ENCODE peak calls at places on chromosome 5, in eight cellular contexts. M is uterus, A is ovary, H is lower lobe of right lung, D is astrocyte of the spinal cord, F is body of pancreas, R is tibial nerve, C is Peyer's patch. Y is an unnamed sample.

GRCh38 chr5:99191181-99191775 is 262.5 kb upstream of the CHD1 start:
- DNase-seq in M (no peak), A (no peak), H (no peak), D (peak), F (no peak), R (no peak), C (no peak), Y (no peak)

GRCh38 chr5:141359790-141360426 is at the start of gene PCDHGB2:
- DNase-seq in M (no peak), A (no peak), H (no peak), D (peak), F (no peak), R (no peak), C (no peak), Y (no peak)

GRCh38 chr5:143182901-143183820 is 220.3 kb downstream of the NR3C1 start:
- DNase-seq in M (no peak), A (peak), H (no peak), D (no peak), F (no peak), R (peak), C (no peak), Y (no peak)

GRCh38 chr5:64333891-64334290 is 168.2 kb downstream of the RNF180 start:
- DNase-seq in M (no peak), A (no peak), H (no peak), D (no peak), F (no peak), R (no peak), C (no peak), Y (no peak)

GRCh38 chr5:165130656-165131055 is 1625.2 kb downstream of the MAT2B start:
- DNase-seq in M (no peak), A (no peak), H (no peak), D (peak), F (no peak), R (no peak), C (no peak), Y (no peak)

GRCh38 chr5:177105546-177106476 is 19.1 kb downstream of the FGFR4 start:
- DNase-seq in M (no peak), A (no peak), H (no peak), D (no peak), F (no peak), R (no peak), C (no peak), Y (no peak)

GRCh38 chr5:62376064-62376463 is 27.6 kb downstream of the DIMT1 start:
- DNase-seq in M (no peak), A (no peak), H (no peak), D (no peak), F (no peak), R (no peak), C (no peak), Y (no peak)

GRCh38 chr5:177489119-177489716 is 8.2 kb downstream of the PDLIM7 start:
- DNase-seq in M (no peak), A (no peak), H (no peak), D (no peak), F (no peak), R (no peak), C (no peak), Y (no peak)

GRCh38 chr5:58502032-58502431 is 10.8 kb downstream of the GAPT start:
- DNase-seq in M (no peak), A (no peak), H (no peak), D (no peak), F (no peak), R (no peak), C (no peak), Y (no peak)

GRCh38 chr5:174335682-174336364 is 290.3 kb downstream of the NSG2 start:
- DNase-seq in M (no peak), A (no peak), H (no peak), D (no peak), F (no peak), R (no peak), C (no peak), Y (no peak)

GRCh38 chr5:180313677-180314076 is 21.8 kb upstream of the MAPK9 start:
- DNase-seq in M (no peak), A (no peak), H (peak), D (no peak), F (peak), R (no peak), C (peak), Y (peak)

GRCh38 chr5:980941-981340 is 27.7 kb upstream of the NKD2 start:
- DNase-seq in M (peak), A (no peak), H (no peak), D (no peak), F (no peak), R (no peak), C (no peak), Y (peak)

GRCh38 chr5:64210866-64211265 is 45.2 kb downstream of the RNF180 start:
- DNase-seq in M (no peak), A (no peak), H (no peak), D (peak), F (no peak), R (no peak), C (no peak), Y (no peak)

GRCh38 chr5:131981516-131981915 is 29.9 kb downstream of the ACSL6 start:
- DNase-seq in M (no peak), A (no peak), H (no peak), D (no peak), F (no peak), R (no peak), C (no peak), Y (no peak)

GRCh38 chr5:103587185-103587748 is 24.7 kb upstream of the NUDT12 start:
- DNase-seq in M (no peak), A (no peak), H (no peak), D (peak), F (no peak), R (no peak), C (no peak), Y (no peak)

GRCh38 chr5:116467444-116467843 is 107.2 kb downstream of the SEMA6A start:
- DNase-seq in M (no peak), A (no peak), H (no peak), D (no peak), F (no peak), R (no peak), C (no peak), Y (no peak)

GRCh38 chr5:9604416-9604815 is 25.7 kb downstream of the TAS2R1 start:
- DNase-seq in M (no peak), A (no peak), H (no peak), D (no peak), F (no peak), R (no peak), C (no peak), Y (no peak)

GRCh38 chr5:174320051-174320450 is 274.5 kb downstream of the NSG2 start:
- DNase-seq in M (no peak), A (no peak), H (no peak), D (no peak), F (no peak), R (no peak), C (no peak), Y (no peak)

GRCh38 chr5:169688106-169688505 is 51.0 kb downstream of the DOCK2 start:
- DNase-seq in M (no peak), A (no peak), H (no peak), D (no peak), F (no peak), R (no peak), C (no peak), Y (no peak)

GRCh38 chr5:167688731-167689130 is 602.7 kb upstream of the WWC1 start:
- DNase-seq in M (no peak), A (no peak), H (no peak), D (peak), F (no peak), R (no peak), C (no peak), Y (no peak)

GRCh38 chr5:115389799-115390382 is 93.4 kb upstream of the CCDC112 start:
- DNase-seq in M (no peak), A (no peak), H (peak), D (no peak), F (no peak), R (no peak), C (no peak), Y (peak)

GRCh38 chr5:78587775-78588291 is 60.7 kb downstream of the LHFPL2 start:
- DNase-seq in M (no peak), A (no peak), H (no peak), D (peak), F (no peak), R (no peak), C (no peak), Y (no peak)

GRCh38 chr5:73274870-73275756 is 102.1 kb downstream of the TMEM174 start:
- DNase-seq in M (no peak), A (no peak), H (no peak), D (peak), F (no peak), R (peak), C (no peak), Y (no peak)

GRCh38 chr5:176638437-176638836 is 8.0 kb downstream of the EIF4E1B start:
- DNase-seq in M (no peak), A (no peak), H (no peak), D (no peak), F (no peak), R (no peak), C (no peak), Y (no peak)

GRCh38 chr5:149437369-149438040 is 58.4 kb upstream of the IL17B start:
- DNase-seq in M (no peak), A (no peak), H (no peak), D (no peak), F (no peak), R (no peak), C (no peak), Y (no peak)

GRCh38 chr5:146340260-146341081 is 1.8 kb downstream of the POU4F3 start:
- DNase-seq in M (peak), A (peak), H (no peak), D (peak), F (peak), R (peak), C (no peak), Y (peak)

GRCh38 chr5:107513337-107514125 is 157.2 kb downstream of the EFNA5 start:
- DNase-seq in M (no peak), A (no peak), H (no peak), D (peak), F (no peak), R (no peak), C (no peak), Y (no peak)

GRCh38 chr5:88979244-88979643 is 96.3 kb upstream of the MEF2C start:
- DNase-seq in M (no peak), A (no peak), H (no peak), D (peak), F (no peak), R (no peak), C (no peak), Y (no peak)

GRCh38 chr5:32387841-32388240 is 56.7 kb downstream of the ZFR start:
- DNase-seq in M (no peak), A (no peak), H (no peak), D (no peak), F (no peak), R (no peak), C (no peak), Y (no peak)

GRCh38 chr5:32388429-32389111 is 56.0 kb downstream of the ZFR start:
- DNase-seq in M (no peak), A (no peak), H (no peak), D (peak), F (no peak), R (no peak), C (no peak), Y (no peak)

GRCh38 chr5:32390819-32391591 is 53.5 kb downstream of the ZFR start:
- DNase-seq in M (peak), A (no peak), H (no peak), D (peak), F (no peak), R (no peak), C (no peak), Y (no peak)

GRCh38 chr5:32383065-32383464 is 61.5 kb downstream of the ZFR start:
- DNase-seq in M (no peak), A (no peak), H (no peak), D (no peak), F (no peak), R (no peak), C (no peak), Y (no peak)

DNA sequence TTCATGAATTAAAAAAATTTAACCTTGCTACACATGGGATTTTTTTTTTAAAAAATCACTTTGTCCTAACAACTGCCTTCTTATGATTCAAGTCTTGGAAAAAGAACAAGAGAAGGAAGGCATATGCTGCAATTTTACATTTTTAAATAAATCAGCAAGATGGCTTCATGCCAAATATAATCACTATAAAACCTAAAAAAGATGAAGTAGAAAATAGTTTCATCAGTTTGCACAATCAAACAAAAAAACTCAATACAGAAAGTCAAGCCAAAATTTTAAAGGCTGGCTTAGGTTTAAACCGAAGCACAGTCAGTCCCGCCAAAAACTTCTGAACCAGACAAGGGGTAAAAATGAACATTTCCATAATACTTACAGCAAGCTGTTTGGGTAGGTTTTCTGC is 57.4 kb downstream of the ZFR start:
- DNase-seq in M (no peak), A (no peak), H (no peak), D (no peak), F (no peak), R (no peak), C (no peak), Y (no peak)
- H3K4me3 ChIP-seq in M (no peak), A (no peak), H (no peak), D (no peak), F (no peak), R (no peak), C (no peak), Y (no peak)

GRCh38 chr5:140145818-140146522 is 20.2 kb downstream of the IGIP start:
- DNase-seq in M (peak), A (peak), H (peak), D (peak), F (peak), R (peak), C (peak), Y (peak)
- H3K4me3 ChIP-seq in M (peak), A (peak), H (peak), D (peak), F (no peak), R (peak), C (peak), Y (peak)

GRCh38 chr5:124712724-124713305 is 33.6 kb downstream of the ZNF608 start:
- DNase-seq in M (no peak), A (no peak), H (no peak), D (no peak), F (no peak), R (no peak), C (no peak), Y (no peak)
- H3K4me3 ChIP-seq in M (no peak), A (no peak), H (no peak), D (no peak), F (no peak), R (no peak), C (peak), Y (no peak)

GRCh38 chr5:111061618-111062017 is 9.9 kb upstream of the TSLP start:
- DNase-seq in M (no peak), A (no peak), H (no peak), D (no peak), F (no peak), R (no peak), C (no peak), Y (no peak)
- H3K4me3 ChIP-seq in M (no peak), A (no peak), H (no peak), D (no peak), F (no peak), R (no peak), C (no peak), Y (no peak)

DNA sequence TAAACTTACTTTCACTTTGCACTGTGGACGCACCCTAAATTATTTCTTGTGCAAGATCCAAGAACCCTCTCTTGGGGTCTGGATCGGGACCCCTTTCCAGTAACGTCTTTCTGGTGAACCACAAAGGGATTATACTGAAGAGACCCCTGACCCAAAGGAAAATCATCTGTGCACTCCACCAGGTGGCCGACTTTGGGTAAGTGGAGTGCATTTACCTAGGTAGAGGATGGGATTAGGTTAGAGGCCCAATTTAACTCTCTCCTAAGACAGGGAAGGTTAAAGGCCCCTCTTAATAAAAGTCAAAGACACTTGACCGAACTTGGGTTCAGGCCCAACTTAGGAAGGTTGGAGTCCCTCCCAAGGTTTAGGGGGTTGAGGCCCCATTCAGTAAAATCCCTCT is 8.2 kb upstream of the PAIP1 start:
- DNase-seq in M (no peak), A (no peak), H (no peak), D (no peak), F (no peak), R (no peak), C (no peak), Y (no peak)
- H3K4me3 ChIP-seq in M (no peak), A (no peak), H (no peak), D (no peak), F (no peak), R (no peak), C (no peak), Y (no peak)

Y was measured in left lung.